ENCODE peak calls at places on chromosomes 16 and 17, in six cellular contexts. E is SK-N-SH; H is CD4-positive, CD25-positive, alpha-beta regulatory T cell; J is tibial artery; C is dorsolateral prefrontal cortex; N is effector memory CD4-positive, alpha-beta T cell. M is an unnamed sample.

GRCh38 chr16:15726715-15727114 is 76.7 kb downstream of the NDE1 start:
- DNase-seq in E (no peak), H (no peak), J (no peak), C (no peak), N (no peak), M (no peak)

GRCh38 chr17:53655591-53655990 is 167.1 kb upstream of the KIF2B start:
- DNase-seq in E (no peak), H (no peak), J (no peak), C (no peak), N (no peak), M (no peak)

GRCh38 chr16:50305441-50306061 is 39.2 kb downstream of the ADCY7 start:
- DNase-seq in E (peak), H (no peak), J (peak), C (no peak), N (no peak), M (peak)

GRCh38 chr17:11221196-11221595 is 19.8 kb upstream of the SHISA6 start:
- DNase-seq in E (no peak), H (no peak), J (no peak), C (no peak), N (no peak), M (no peak)

GRCh38 chr17:4074831-4075495 is 67.9 kb downstream of the ZZEF1 start:
- DNase-seq in E (peak), H (peak), J (no peak), C (no peak), N (no peak), M (no peak)

GRCh38 chr16:87602005-87602790 is at the start of gene JPH3:
- DNase-seq in E (peak), H (no peak), J (no peak), C (peak), N (no peak), M (no peak)

GRCh38 chr17:9018731-9019130 is 2.6 kb upstream of the NTN1 start:
- DNase-seq in E (no peak), H (no peak), J (peak), C (no peak), N (no peak), M (no peak)

GRCh38 chr16:64475627-64476351 is 646.1 kb downstream of the CDH11 start:
- DNase-seq in E (no peak), H (no peak), J (no peak), C (no peak), N (no peak), M (no peak)

GRCh38 chr17:60577147-60577925 is 22.7 kb upstream of the PPM1D start:
- DNase-seq in E (peak), H (no peak), J (no peak), C (peak), N (no peak), M (no peak)

GRCh38 chr16:25108054-25108453 is 3.5 kb upstream of the LCMT1 start:
- DNase-seq in E (peak), H (peak), J (no peak), C (no peak), N (no peak), M (no peak)

GRCh38 chr17:78573955-78574354 is 3.2 kb downstream of the DNAH17 start:
- DNase-seq in E (no peak), H (no peak), J (no peak), C (no peak), N (no peak), M (no peak)

GRCh38 chr16:4700380-4700996 is 7.1 kb downstream of the NUDT16L1 start:
- DNase-seq in E (no peak), H (no peak), J (no peak), C (no peak), N (no peak), M (no peak)

GRCh38 chr17:27572665-27573064 is 58.3 kb upstream of the LGALS9 start:
- DNase-seq in E (no peak), H (no peak), J (no peak), C (no peak), N (no peak), M (no peak)

GRCh38 chr17:76565728-76566612 is 19.7 kb downstream of the ST6GALNAC2 start:
- DNase-seq in E (no peak), H (no peak), J (no peak), C (no peak), N (no peak), M (no peak)

GRCh38 chr16:64754279-64754678 is 367.6 kb downstream of the CDH11 start:
- DNase-seq in E (no peak), H (no peak), J (no peak), C (no peak), N (no peak), M (no peak)

GRCh38 chr17:35372846-35373531 is 432 bp downstream of the SLFN11 start:
- DNase-seq in E (peak), H (peak), J (no peak), C (no peak), N (peak), M (peak)

GRCh38 chr17:82407255-82407654 is 10.9 kb upstream of the HEXD start:
- DNase-seq in E (no peak), H (no peak), J (no peak), C (no peak), N (no peak), M (no peak)

GRCh38 chr17:62706598-62707424 is 79.3 kb downstream of the MRC2 start:
- DNase-seq in E (no peak), H (no peak), J (peak), C (no peak), N (no peak), M (no peak)

GRCh38 chr17:8153550-8153956 is 1.3 kb upstream of the PER1 start:
- DNase-seq in E (no peak), H (no peak), J (peak), C (peak), N (no peak), M (peak)

GRCh38 chr17:57817299-57817698 is 32.5 kb downstream of the MRPS23 start:
- DNase-seq in E (no peak), H (no peak), J (no peak), C (no peak), N (no peak), M (no peak)

GRCh38 chr17:46769531-46770438 is 48.7 kb downstream of the WNT3 start:
- DNase-seq in E (peak), H (no peak), J (peak), C (no peak), N (no peak), M (no peak)

GRCh38 chr16:31875112-31875803 is 1.7 kb downstream of the ZNF267 start:
- DNase-seq in E (no peak), H (no peak), J (no peak), C (no peak), N (no peak), M (no peak)

GRCh38 chr17:71460943-71461342 is 659.9 kb upstream of the SOX9 start:
- DNase-seq in E (no peak), H (no peak), J (no peak), C (peak), N (no peak), M (no peak)

GRCh38 chr16:84252214-84252613 is 12.4 kb upstream of the KCNG4 start:
- DNase-seq in E (no peak), H (no peak), J (no peak), C (no peak), N (no peak), M (no peak)

DNA sequence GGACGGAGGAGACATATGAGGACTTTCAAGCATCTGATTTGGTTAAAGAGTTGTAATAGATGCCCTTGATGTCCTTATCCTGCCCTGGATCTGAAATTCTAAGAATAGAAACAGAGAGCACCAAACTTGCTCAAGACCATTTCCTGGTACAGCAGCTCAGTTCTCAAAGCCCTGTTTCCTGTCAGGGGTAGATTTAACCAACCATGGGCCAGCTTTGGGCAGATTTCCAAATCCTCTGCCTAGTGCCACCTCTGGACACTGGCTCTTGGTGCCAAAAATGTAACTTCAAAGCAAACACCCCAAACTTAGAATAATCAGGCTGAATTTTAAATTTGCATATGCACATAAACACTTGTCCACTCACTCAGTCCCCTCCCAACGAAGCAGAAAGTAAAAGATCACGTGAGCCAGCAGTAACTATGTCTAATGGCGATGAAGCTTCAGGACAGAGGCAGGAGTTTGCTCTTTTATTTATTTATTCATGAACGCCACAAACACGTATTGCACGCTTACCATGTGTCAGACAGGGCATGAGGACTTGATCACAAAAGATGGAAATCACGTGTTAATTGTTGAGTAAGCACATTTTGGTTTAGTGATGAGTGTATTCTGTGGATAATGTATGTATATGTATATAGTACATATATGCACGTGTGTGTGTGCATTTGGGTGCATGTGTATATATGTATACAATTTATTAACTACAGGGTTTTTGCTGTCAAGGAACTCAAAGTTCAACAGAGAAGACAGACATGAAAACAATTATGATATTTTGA is 23.1 kb upstream of the SDK2 start:
- DNase-seq in E (peak), H (no peak), J (no peak), C (no peak), N (no peak), M (no peak)
- H3K27ac ChIP-seq in E (no peak), H (no peak), J (no peak), C (no peak), N (no peak), M (no peak)

GRCh38 chr17:36641331-36641876 is 40.0 kb downstream of the MRM1 start:
- DNase-seq in E (no peak), H (no peak), J (no peak), C (no peak), N (no peak), M (no peak)
- H3K4me3 ChIP-seq in E (peak), H (no peak), J (peak), C (peak), N (peak), M (peak)

GRCh38 chr16:56262879-56263245 is 71.6 kb downstream of the GNAO1 start:
- DNase-seq in E (no peak), H (no peak), J (peak), C (no peak), N (no peak), M (no peak)

GRCh38 chr16:56265184-56265583 is 73.9 kb downstream of the GNAO1 start:
- DNase-seq in E (no peak), H (no peak), J (peak), C (no peak), N (no peak), M (no peak)

GRCh38 chr16:56264609-56264972 is 73.3 kb downstream of the GNAO1 start:
- DNase-seq in E (no peak), H (no peak), J (no peak), C (no peak), N (no peak), M (no peak)

GRCh38 chr16:56262148-56262878 is 71.0 kb downstream of the GNAO1 start:
- DNase-seq in E (no peak), H (no peak), J (peak), C (no peak), N (peak), M (no peak)

GRCh38 chr16:56263711-56264608 is 72.7 kb downstream of the GNAO1 start:
- DNase-seq in E (peak), H (no peak), J (peak), C (peak), N (no peak), M (no peak)
- H3K27ac ChIP-seq in E (no peak), H (no peak), J (peak), C (peak), N (peak), M (no peak)

DNA sequence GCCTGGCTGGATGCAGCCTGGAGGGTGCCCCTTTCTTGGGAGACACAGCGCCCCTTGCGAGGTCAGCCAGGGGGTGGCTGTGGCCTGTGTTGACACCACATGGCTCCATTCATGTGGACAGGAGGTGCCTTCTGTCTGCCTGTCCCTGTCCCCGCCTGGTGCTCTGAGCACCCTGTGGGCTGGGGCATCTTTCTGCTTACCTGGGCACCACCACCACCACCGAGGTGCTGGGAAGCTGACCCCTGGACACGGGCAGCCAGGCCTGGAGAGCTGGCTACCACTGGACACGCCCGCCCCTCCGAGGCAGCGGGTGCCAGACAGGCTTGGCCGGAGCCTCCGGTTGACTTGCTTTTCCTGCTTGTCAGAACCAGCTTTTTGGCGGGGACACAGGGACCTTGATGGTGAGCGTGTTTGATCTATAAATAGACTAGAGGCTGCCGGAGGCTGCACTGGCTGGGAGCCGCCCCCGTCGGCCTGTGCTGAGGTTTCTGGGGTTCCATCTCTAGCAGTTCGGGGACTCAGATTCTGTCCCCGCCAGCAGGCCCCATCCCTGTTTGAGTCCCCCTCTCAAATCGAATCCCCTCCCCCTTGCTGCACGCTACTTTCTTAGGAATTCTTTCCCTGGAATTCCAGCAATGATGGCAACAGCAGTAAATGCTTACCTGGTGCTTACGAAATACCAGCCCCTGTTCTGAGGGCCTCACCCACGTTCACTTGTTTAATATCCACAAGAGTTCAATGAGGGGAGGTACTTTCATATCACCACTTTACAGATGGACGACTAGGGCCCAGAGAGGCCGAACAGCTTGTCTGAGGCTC is 121.1 kb upstream of the GSE1 start:
- DNase-seq in E (no peak), H (no peak), J (peak), C (peak), N (no peak), M (peak)
- H3K4me3 ChIP-seq in E (no peak), H (no peak), J (no peak), C (no peak), N (no peak), M (no peak)

GRCh38 chr17:40524243-40524965 is 23.0 kb upstream of the TNS4 start:
- DNase-seq in E (no peak), H (no peak), J (no peak), C (no peak), N (no peak), M (no peak)

GRCh38 chr17:40520991-40521453 is 19.6 kb upstream of the TNS4 start:
- DNase-seq in E (no peak), H (no peak), J (peak), C (no peak), N (no peak), M (peak)

GRCh38 chr17:40525294-40525693 is 23.9 kb upstream of the TNS4 start:
- DNase-seq in E (no peak), H (no peak), J (no peak), C (no peak), N (no peak), M (no peak)

GRCh38 chr17:40522250-40522960 is 21.0 kb upstream of the TNS4 start:
- DNase-seq in E (no peak), H (no peak), J (peak), C (no peak), N (no peak), M (peak)

DNA sequence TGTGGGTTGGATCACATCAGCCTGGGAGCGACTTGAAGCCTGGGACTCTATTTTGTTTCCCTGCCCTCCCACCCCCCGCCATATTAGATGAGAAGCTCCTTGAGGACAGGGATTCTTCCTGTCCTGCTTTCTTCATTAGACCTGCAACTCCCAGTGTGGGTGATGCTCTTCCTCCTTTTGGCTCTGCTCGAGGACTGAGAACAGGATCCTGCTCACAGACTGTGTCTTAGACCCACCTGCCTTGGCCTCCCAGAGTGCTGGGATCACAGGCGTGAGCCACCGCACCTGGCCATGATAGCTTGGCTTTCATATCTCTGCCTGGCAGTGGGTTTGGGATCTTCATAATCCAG is 21.5 kb upstream of the TNS4 start:
- DNase-seq in E (no peak), H (no peak), J (peak), C (no peak), N (no peak), M (peak)
- H3K27ac ChIP-seq in E (no peak), H (no peak), J (no peak), C (no peak), N (no peak), M (no peak)

DNA sequence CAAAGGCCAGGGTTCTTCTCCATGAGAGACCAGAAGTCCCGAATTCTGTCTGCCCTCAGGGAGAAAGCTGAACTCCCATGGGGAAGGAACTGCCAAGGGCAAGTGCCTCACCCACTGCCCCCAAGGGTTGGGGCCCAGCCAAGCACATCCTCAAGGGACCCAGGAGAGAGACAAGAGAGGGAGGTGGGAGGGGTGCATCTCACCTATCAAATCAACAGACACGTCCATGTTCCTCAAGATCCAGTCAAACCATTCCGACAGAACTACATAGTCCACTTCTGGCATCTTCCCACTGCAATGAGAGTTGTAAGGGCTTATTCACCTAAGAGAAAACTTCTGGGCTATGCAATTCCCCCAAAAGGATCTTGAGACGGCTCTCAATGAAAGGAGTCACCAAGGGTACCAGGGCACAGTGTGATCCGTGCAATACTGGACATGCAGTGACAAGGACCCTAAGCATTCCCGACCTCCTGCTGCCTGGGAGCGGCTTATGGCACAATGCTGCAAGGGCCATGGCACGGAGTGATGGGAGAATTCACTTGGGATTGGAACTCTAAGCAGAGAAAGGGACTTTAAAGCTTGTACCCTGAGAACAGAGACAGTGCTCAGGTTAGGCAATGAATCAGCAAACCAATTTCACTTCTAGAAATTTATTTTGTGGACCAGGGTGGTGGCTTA is 32.2 kb downstream of the TK2 start:
- DNase-seq in E (no peak), H (no peak), J (no peak), C (peak), N (no peak), M (no peak)
- H3K4me3 ChIP-seq in E (no peak), H (no peak), J (no peak), C (peak), N (no peak), M (peak)

DNA sequence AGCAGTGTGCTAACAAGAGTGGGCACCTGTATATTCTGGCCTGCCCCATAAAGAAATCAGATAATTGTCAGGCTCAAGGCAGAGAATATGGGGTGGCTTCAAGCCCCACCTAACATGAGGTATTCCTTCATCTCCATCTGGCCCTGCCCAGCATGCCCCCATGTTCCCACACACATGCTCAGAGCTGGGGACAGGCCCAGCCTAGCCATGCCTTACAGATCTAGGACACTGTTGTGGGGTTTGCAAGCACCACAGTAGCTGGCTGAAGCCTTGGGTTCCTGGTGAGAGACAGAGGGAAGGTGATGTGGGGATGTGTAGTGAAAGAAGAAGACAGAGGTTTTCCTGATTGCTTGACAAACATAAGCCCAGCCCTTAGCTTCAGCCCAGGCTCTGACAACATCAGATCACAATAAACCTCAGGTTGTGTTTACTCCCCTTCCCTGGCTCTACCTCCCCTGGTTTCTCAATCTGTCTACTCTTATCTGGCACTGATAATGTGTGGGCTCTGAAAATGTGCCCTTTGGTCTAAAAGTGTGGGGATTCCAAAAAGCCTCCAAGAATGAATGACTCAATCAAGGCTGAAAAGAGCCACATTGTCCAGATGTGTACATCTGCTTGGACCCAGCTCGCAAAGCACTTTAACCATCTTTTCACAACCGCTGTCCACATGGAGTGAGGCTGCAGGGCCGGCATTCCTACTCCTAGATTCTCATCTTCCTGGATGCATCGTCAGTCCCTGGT is 34.4 kb downstream of the CDRT4 start:
- DNase-seq in E (no peak), H (no peak), J (peak), C (no peak), N (no peak), M (no peak)
- H3K27ac ChIP-seq in E (no peak), H (no peak), J (no peak), C (no peak), N (no peak), M (peak)

DNA sequence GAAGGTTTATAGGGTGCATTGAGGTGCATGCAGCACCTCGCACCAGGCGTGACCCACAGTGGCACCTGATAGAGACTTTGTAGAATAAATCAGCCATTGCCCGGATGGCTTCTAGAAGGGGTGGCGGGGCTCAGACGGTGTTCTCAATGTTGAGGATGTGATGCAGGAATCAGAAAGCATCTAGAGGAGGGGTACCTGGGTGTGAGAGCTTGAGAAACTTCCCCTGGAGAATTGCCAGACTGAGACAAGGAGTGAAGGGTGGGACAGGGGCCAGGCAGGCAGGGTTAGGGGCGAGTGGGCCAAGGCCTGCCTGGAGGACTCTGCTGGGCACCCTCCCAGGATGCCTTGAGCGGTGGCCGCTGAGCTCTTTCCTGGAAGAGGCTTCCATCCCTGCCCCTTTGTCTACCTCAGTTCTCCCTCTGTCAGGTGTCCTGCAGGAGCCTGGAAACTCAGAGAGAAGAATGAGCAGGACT is 9.3 kb upstream of the ADGRG1 start:
- DNase-seq in E (no peak), H (no peak), J (no peak), C (no peak), N (no peak), M (no peak)
- H3K4me3 ChIP-seq in E (no peak), H (no peak), J (no peak), C (no peak), N (no peak), M (no peak)